ENCODE peak calls at places on chromosomes 16 and 17, in six cellular contexts. One of them, this sample, is unnamed.

GRCh38 chr16:2512920-2513404 is 790 bp upstream of the ATP6V0C start:
- DNase-seq in HepG2: no peak
- DNase-seq in K562: peak
- DNase-seq in GM12878: no peak
- DNase-seq in GM12892: no peak
- DNase-seq in H1: no peak
- DNase-seq in this sample: no peak

GRCh38 chr16:21300309-21301167 is 22.4 kb upstream of the CRYM start:
- DNase-seq in GM12878: peak
- DNase-seq in H1: peak
- DNase-seq in GM12892: peak
- DNase-seq in K562: peak
- DNase-seq in HepG2: peak
- DNase-seq in this sample: peak

GRCh38 chr17:2903193-2903974 is 107.1 kb downstream of the RAP1GAP2 start:
- DNase-seq in K562: no peak
- DNase-seq in H1: no peak
- DNase-seq in GM12878: no peak
- DNase-seq in GM12892: no peak
- DNase-seq in HepG2: peak
- DNase-seq in this sample: no peak

GRCh38 chr16:29988346-29989075 is 6.9 kb downstream of the HIRIP3 start:
- DNase-seq in HepG2: no peak
- DNase-seq in K562: no peak
- DNase-seq in H1: no peak
- DNase-seq in GM12878: no peak
- DNase-seq in GM12892: no peak
- DNase-seq in this sample: no peak

GRCh38 chr17:61416540-61417363 is 17.1 kb downstream of the TBX2 start:
- DNase-seq in GM12892: no peak
- DNase-seq in GM12878: no peak
- DNase-seq in H1: peak
- DNase-seq in K562: peak
- DNase-seq in HepG2: peak
- DNase-seq in this sample: peak

GRCh38 chr17:29393451-29393850 is 3.3 kb downstream of the TAOK1 start:
- DNase-seq in GM12892: no peak
- DNase-seq in GM12878: no peak
- DNase-seq in H1: no peak
- DNase-seq in HepG2: no peak
- DNase-seq in K562: no peak
- DNase-seq in this sample: no peak

GRCh38 chr17:68733241-68734176 is 132.3 kb upstream of the FAM20A start:
- DNase-seq in GM12878: no peak
- DNase-seq in GM12892: no peak
- DNase-seq in K562: no peak
- DNase-seq in HepG2: peak
- DNase-seq in H1: peak
- DNase-seq in this sample: no peak

GRCh38 chr17:79844869-79845600 is 5.8 kb upstream of the CBX4 start:
- DNase-seq in GM12878: no peak
- DNase-seq in HepG2: peak
- DNase-seq in GM12892: peak
- DNase-seq in K562: peak
- DNase-seq in H1: no peak
- DNase-seq in this sample: peak

GRCh38 chr16:20971420-20971819 is 70.8 kb downstream of the LYRM1 start:
- DNase-seq in HepG2: no peak
- DNase-seq in GM12878: no peak
- DNase-seq in K562: no peak
- DNase-seq in H1: no peak
- DNase-seq in GM12892: no peak
- DNase-seq in this sample: no peak

GRCh38 chr17:37373530-37374159 is 2.1 kb upstream of the C17orf78 start:
- DNase-seq in H1: peak
- DNase-seq in GM12878: no peak
- DNase-seq in K562: peak
- DNase-seq in HepG2: peak
- DNase-seq in GM12892: peak
- DNase-seq in this sample: no peak

GRCh38 chr17:48737330-48738043 is 8.9 kb upstream of the HOXB13 start:
- DNase-seq in GM12878: no peak
- DNase-seq in GM12892: no peak
- DNase-seq in HepG2: no peak
- DNase-seq in K562: no peak
- DNase-seq in H1: no peak
- DNase-seq in this sample: no peak

GRCh38 chr17:48103379-48103715 is 2.1 kb upstream of the CBX1 start:
- DNase-seq in GM12878: no peak
- DNase-seq in HepG2: no peak
- DNase-seq in K562: no peak
- DNase-seq in H1: no peak
- DNase-seq in GM12892: no peak
- DNase-seq in this sample: no peak

GRCh38 chr17:78022425-78022824 is 63.9 kb downstream of the TNRC6C start:
- DNase-seq in GM12892: no peak
- DNase-seq in HepG2: no peak
- DNase-seq in GM12878: no peak
- DNase-seq in H1: no peak
- DNase-seq in K562: no peak
- DNase-seq in this sample: no peak

GRCh38 chr16:86364653-86365380 is 145.5 kb upstream of the FOXF1 start:
- DNase-seq in K562: no peak
- DNase-seq in GM12878: no peak
- DNase-seq in GM12892: no peak
- DNase-seq in H1: no peak
- DNase-seq in HepG2: no peak
- DNase-seq in this sample: no peak

GRCh38 chr16:49755291-49755611 is 100.7 kb downstream of the ZNF423 start:
- DNase-seq in H1: no peak
- DNase-seq in GM12892: no peak
- DNase-seq in K562: peak
- DNase-seq in GM12878: no peak
- DNase-seq in HepG2: no peak
- DNase-seq in this sample: no peak

GRCh38 chr17:77872199-77872598 is 86.3 kb upstream of the TNRC6C start:
- DNase-seq in GM12892: no peak
- DNase-seq in K562: no peak
- DNase-seq in H1: no peak
- DNase-seq in HepG2: no peak
- DNase-seq in GM12878: no peak
- DNase-seq in this sample: no peak

GRCh38 chr16:56352351-56353053 is 72.8 kb downstream of the AMFR start:
- DNase-seq in HepG2: no peak
- DNase-seq in K562: no peak
- DNase-seq in GM12892: peak
- DNase-seq in GM12878: no peak
- DNase-seq in H1: no peak
- DNase-seq in this sample: no peak

GRCh38 chr16:24729967-24730815 is 740 bp downstream of the TNRC6A start:
- DNase-seq in GM12878: no peak
- DNase-seq in GM12892: no peak
- DNase-seq in K562: peak
- DNase-seq in H1: no peak
- DNase-seq in HepG2: no peak
- DNase-seq in this sample: no peak

GRCh38 chr16:88347656-88348376 is 34.9 kb upstream of the ZNF469 start:
- DNase-seq in K562: no peak
- DNase-seq in GM12892: peak
- DNase-seq in HepG2: no peak
- DNase-seq in H1: no peak
- DNase-seq in GM12878: no peak
- DNase-seq in this sample: peak

GRCh38 chr16:85557083-85557975 is 55.8 kb upstream of the GSE1 start:
- DNase-seq in HepG2: peak
- DNase-seq in GM12892: no peak
- DNase-seq in H1: no peak
- DNase-seq in K562: peak
- DNase-seq in GM12878: no peak
- DNase-seq in this sample: no peak

GRCh38 chr16:15523092-15523541 is 88.7 kb downstream of the BMERB1 start:
- DNase-seq in GM12878: no peak
- DNase-seq in GM12892: no peak
- DNase-seq in HepG2: peak
- DNase-seq in K562: no peak
- DNase-seq in H1: no peak
- DNase-seq in this sample: no peak

GRCh38 chr16:69367980-69368379 is 16.4 kb upstream of the TMED6 start:
- DNase-seq in GM12892: no peak
- DNase-seq in K562: no peak
- DNase-seq in H1: no peak
- DNase-seq in GM12878: no peak
- DNase-seq in HepG2: no peak
- DNase-seq in this sample: no peak

GRCh38 chr16:15509593-15510520 is 75.5 kb downstream of the BMERB1 start:
- DNase-seq in H1: peak
- DNase-seq in K562: no peak
- DNase-seq in HepG2: no peak
- DNase-seq in GM12892: no peak
- DNase-seq in GM12878: no peak
- DNase-seq in this sample: no peak

GRCh38 chr17:8413321-8413720 is 15.7 kb upstream of the RNF222 start:
- DNase-seq in GM12892: no peak
- DNase-seq in H1: no peak
- DNase-seq in HepG2: no peak
- DNase-seq in K562: no peak
- DNase-seq in GM12878: no peak
- DNase-seq in this sample: no peak

GRCh38 chr17:47643116-47643515 is 6.6 kb upstream of the KPNB1 start:
- DNase-seq in GM12892: no peak
- DNase-seq in GM12878: no peak
- DNase-seq in K562: no peak
- DNase-seq in HepG2: no peak
- DNase-seq in H1: no peak
- DNase-seq in this sample: no peak

GRCh38 chr17:3030096-3030495 is 33.3 kb downstream of the OR1D5 start:
- DNase-seq in GM12892: no peak
- DNase-seq in K562: no peak
- DNase-seq in H1: no peak
- DNase-seq in GM12878: no peak
- DNase-seq in HepG2: no peak
- DNase-seq in this sample: no peak

GRCh38 chr17:15404116-15404730 is 62.8 kb upstream of the TEKT3 start:
- DNase-seq in K562: no peak
- DNase-seq in H1: no peak
- DNase-seq in GM12878: no peak
- DNase-seq in GM12892: no peak
- DNase-seq in HepG2: no peak
- DNase-seq in this sample: no peak

GRCh38 chr16:69889295-69889964 is 61.7 kb upstream of the CLEC18A start:
- DNase-seq in K562: no peak
- DNase-seq in GM12878: no peak
- DNase-seq in GM12892: no peak
- DNase-seq in H1: no peak
- DNase-seq in HepG2: no peak
- DNase-seq in this sample: no peak

DNA sequence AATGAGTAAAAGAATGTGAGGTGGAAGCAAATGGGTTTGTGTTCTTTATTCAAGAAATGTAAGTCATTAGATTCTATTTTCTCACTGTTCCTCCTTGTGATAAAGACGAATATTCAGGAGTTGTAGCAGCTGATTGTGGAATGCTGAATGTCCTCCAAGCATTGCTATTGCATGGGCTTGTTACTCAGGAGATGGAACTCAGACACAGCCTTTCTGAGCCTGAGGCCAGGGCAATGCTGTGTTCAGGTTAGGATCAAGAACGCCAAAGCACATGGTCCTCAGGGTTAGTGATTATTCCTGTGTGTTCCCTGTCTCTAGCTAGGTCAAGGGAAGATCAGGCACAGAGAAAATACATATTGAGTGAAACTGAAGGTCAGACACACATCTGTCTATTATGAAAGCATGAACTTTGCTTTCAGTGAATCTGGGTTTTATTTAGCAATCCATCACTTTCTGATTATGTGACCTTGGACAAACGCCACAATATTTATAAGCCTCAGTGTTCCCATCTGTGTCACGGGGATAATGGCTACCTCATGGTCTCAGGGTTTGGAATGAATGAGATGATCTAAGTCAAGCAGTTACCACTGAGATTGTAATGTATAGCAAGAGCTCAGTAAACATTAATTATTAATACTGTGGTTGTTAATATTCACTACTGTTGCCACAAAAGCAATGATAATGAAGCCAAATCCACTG is 426.8 kb upstream of the DYNLRB2 start:
- DNase-seq in GM12878: no peak
- DNase-seq in K562: no peak
- DNase-seq in HepG2: no peak
- DNase-seq in GM12892: no peak
- DNase-seq in H1: no peak
- DNase-seq in this sample: no peak
- TF ChIP-seq TAF1 in GM12878: no peak
- TF ChIP-seq TAF1 in K562: no peak
- TF ChIP-seq TAF1 in HepG2: no peak
- TF ChIP-seq TAF1 in GM12892: no peak
- TF ChIP-seq TAF1 in H1: no peak
- TF ChIP-seq TAF1 in this sample: no peak

GRCh38 chr17:57957120-57957850 is 2.1 kb upstream of the CUEDC1 start:
- DNase-seq in K562: no peak
- DNase-seq in GM12878: no peak
- DNase-seq in HepG2: no peak
- DNase-seq in GM12892: no peak
- DNase-seq in H1: no peak
- DNase-seq in this sample: no peak

GRCh38 chr17:57954421-57955182 is 610 bp downstream of the CUEDC1 start:
- DNase-seq in H1: no peak
- DNase-seq in GM12878: no peak
- DNase-seq in GM12892: no peak
- DNase-seq in HepG2: no peak
- DNase-seq in K562: peak
- DNase-seq in this sample: no peak

GRCh38 chr17:57953703-57954420 is 1.4 kb downstream of the CUEDC1 start:
- DNase-seq in GM12892: no peak
- DNase-seq in GM12878: no peak
- DNase-seq in H1: no peak
- DNase-seq in HepG2: no peak
- DNase-seq in K562: no peak
- DNase-seq in this sample: no peak

GRCh38 chr17:57956311-57957119 is 1.3 kb upstream of the CUEDC1 start:
- DNase-seq in GM12892: no peak
- DNase-seq in GM12878: peak
- DNase-seq in K562: no peak
- DNase-seq in HepG2: no peak
- DNase-seq in H1: no peak
- DNase-seq in this sample: peak

GRCh38 chr17:57955183-57955952 is at the start of gene CUEDC1:
- DNase-seq in H1: no peak
- DNase-seq in HepG2: no peak
- DNase-seq in GM12878: no peak
- DNase-seq in K562: peak
- DNase-seq in GM12892: peak
- DNase-seq in this sample: peak
- TF ChIP-seq POLR2AphosphoS5 in H1: no peak
- TF ChIP-seq POLR2AphosphoS5 in HepG2: no peak
- TF ChIP-seq POLR2AphosphoS5 in GM12878: no peak
- TF ChIP-seq POLR2AphosphoS5 in K562: no peak
- TF ChIP-seq POLR2AphosphoS5 in GM12892: no peak
- TF ChIP-seq POLR2AphosphoS5 in this sample: no peak

GRCh38 chr17:31019004-31019403 is 48.2 kb downstream of the RNF135 start:
- DNase-seq in HepG2: no peak
- DNase-seq in H1: no peak
- DNase-seq in K562: no peak
- DNase-seq in GM12892: no peak
- DNase-seq in GM12878: no peak
- DNase-seq in this sample: no peak
- TF ChIP-seq POLR2A in HepG2: no peak
- TF ChIP-seq POLR2A in H1: no peak
- TF ChIP-seq POLR2A in K562: no peak
- TF ChIP-seq POLR2A in GM12892: no peak
- TF ChIP-seq POLR2A in GM12878: no peak
- TF ChIP-seq POLR2A in this sample: no peak

GRCh38 chr17:17848311-17848710 is 11.5 kb upstream of the SREBF1 start:
- DNase-seq in K562: no peak
- DNase-seq in HepG2: no peak
- DNase-seq in GM12878: no peak
- DNase-seq in H1: no peak
- DNase-seq in GM12892: no peak
- DNase-seq in this sample: no peak
- TF ChIP-seq TAF1 in K562: no peak
- TF ChIP-seq TAF1 in HepG2: no peak
- TF ChIP-seq TAF1 in GM12878: no peak
- TF ChIP-seq TAF1 in H1: no peak
- TF ChIP-seq TAF1 in GM12892: no peak
- TF ChIP-seq TAF1 in this sample: no peak

This sample was measured in GM12891.